ENCODE peak calls at places on chromosomes 11 and 22, in eight cellular contexts. L is thyroid gland; D is naive thymus-derived CD4-positive, alpha-beta T cell; W is left ventricle myocardium inferior; S is neural progenitor cell; Q is uterus; R is right cardiac atrium; A is heart right ventricle. Y is an unnamed sample.

GRCh38 chr11:1531961-1532586 is 40.0 kb downstream of the DUSP8 start:
- DNase-seq in L (no peak), D (no peak), W (peak; percentile 77), S (no peak), Q (no peak), R (peak; percentile 88), A (peak; percentile 72), Y (peak; percentile 52)

GRCh38 chr11:84089072-84090057 is 803.2 kb upstream of the CCDC90B start:
- DNase-seq in L (peak; percentile 49), D (no peak), W (no peak), S (no peak), Q (no peak), R (no peak), A (peak; percentile 10), Y (no peak)

GRCh38 chr11:72719144-72719543 is 33.1 kb downstream of the ARAP1 start:
- DNase-seq in L (no peak), D (no peak), W (peak; percentile 61), S (no peak), Q (no peak), R (peak; percentile 64), A (peak; percentile 65), Y (no peak)

GRCh38 chr11:87454246-87454645 is 416.5 kb downstream of the TMEM135 start:
- DNase-seq in L (no peak), D (no peak), W (no peak), S (no peak), Q (no peak), R (no peak), A (no peak), Y (no peak)

GRCh38 chr11:38006466-38006865 is 1408.4 kb upstream of the RAG2 start:
- DNase-seq in L (no peak), D (no peak), W (no peak), S (no peak), Q (no peak), R (no peak), A (no peak), Y (no peak)

GRCh38 chr11:77154381-77155081 is 26.5 kb downstream of the MYO7A start:
- DNase-seq in L (peak; percentile 78), D (no peak), W (peak; percentile 68), S (no peak), Q (no peak), R (peak; percentile 82), A (peak; percentile 57), Y (no peak)

GRCh38 chr11:77082838-77083552 is 16.2 kb downstream of the CAPN5 start:
- DNase-seq in L (no peak), D (peak; percentile 42), W (peak; percentile 58), S (no peak), Q (no peak), R (peak; percentile 86), A (peak; percentile 62), Y (peak; percentile 46)

GRCh38 chr11:10540915-10541591 is at the start of gene RNF141:
- DNase-seq in L (peak; percentile 97), D (peak; percentile 87), W (peak; percentile 96), S (peak; percentile 98), Q (peak; percentile 93), R (peak; percentile 98), A (peak; percentile 95), Y (peak; percentile 97)

GRCh38 chr22:33757443-33758124 is 162.7 kb downstream of the LARGE1 start:
- DNase-seq in L (no peak), D (no peak), W (no peak), S (peak; percentile 64), Q (peak; percentile 24), R (no peak), A (no peak), Y (peak; percentile 41)

GRCh38 chr11:34636127-34636526 is 15.2 kb downstream of the EHF start:
- DNase-seq in L (no peak), D (no peak), W (no peak), S (no peak), Q (no peak), R (no peak), A (no peak), Y (no peak)

GRCh38 chr11:64206457-64207246 is at the start of gene FERMT3:
- DNase-seq in L (no peak), D (peak; percentile 76), W (peak; percentile 72), S (no peak), Q (peak; percentile 34), R (peak; percentile 88), A (peak; percentile 61), Y (peak; percentile 57)

GRCh38 chr11:45779602-45780001 is 25.3 kb upstream of the SLC35C1 start:
- DNase-seq in L (no peak), D (no peak), W (no peak), S (no peak), Q (no peak), R (no peak), A (no peak), Y (no peak)

GRCh38 chr22:49687786-49688515 is 139.7 kb downstream of the BRD1 start:
- DNase-seq in L (no peak), D (no peak), W (no peak), S (no peak), Q (no peak), R (no peak), A (no peak), Y (peak; percentile 47)

GRCh38 chr11:62443390-62444201 is 24.8 kb downstream of the SCGB1A1 start:
- DNase-seq in L (peak; percentile 44), D (no peak), W (peak; percentile 31), S (no peak), Q (peak; percentile 38), R (peak; percentile 81), A (peak; percentile 26), Y (no peak)

GRCh38 chr11:75463106-75463774 is 30.2 kb upstream of the KLHL35 start:
- DNase-seq in L (no peak), D (no peak), W (no peak), S (no peak), Q (no peak), R (no peak), A (no peak), Y (no peak)

GRCh38 chr11:10076458-10077141 is 217.4 kb downstream of the SBF2 start:
- DNase-seq in L (peak; percentile 85), D (no peak), W (peak; percentile 75), S (peak; percentile 61), Q (no peak), R (peak; percentile 88), A (peak; percentile 54), Y (peak; percentile 21)

GRCh38 chr11:104623518-104623917 is 274.7 kb downstream of the CASP12 start:
- DNase-seq in L (no peak), D (no peak), W (no peak), S (no peak), Q (no peak), R (no peak), A (no peak), Y (no peak)

GRCh38 chr11:18012314-18012905 is 437 bp downstream of the SERGEF start:
- DNase-seq in L (peak; percentile 42), D (peak; percentile 16), W (peak; percentile 15), S (no peak), Q (peak; percentile 26), R (peak; percentile 60), A (peak; percentile 16), Y (no peak)

GRCh38 chr11:93054881-93055280 is 85.4 kb downstream of the MTNR1B start:
- DNase-seq in L (no peak), D (no peak), W (no peak), S (no peak), Q (no peak), R (no peak), A (no peak), Y (no peak)

DNA sequence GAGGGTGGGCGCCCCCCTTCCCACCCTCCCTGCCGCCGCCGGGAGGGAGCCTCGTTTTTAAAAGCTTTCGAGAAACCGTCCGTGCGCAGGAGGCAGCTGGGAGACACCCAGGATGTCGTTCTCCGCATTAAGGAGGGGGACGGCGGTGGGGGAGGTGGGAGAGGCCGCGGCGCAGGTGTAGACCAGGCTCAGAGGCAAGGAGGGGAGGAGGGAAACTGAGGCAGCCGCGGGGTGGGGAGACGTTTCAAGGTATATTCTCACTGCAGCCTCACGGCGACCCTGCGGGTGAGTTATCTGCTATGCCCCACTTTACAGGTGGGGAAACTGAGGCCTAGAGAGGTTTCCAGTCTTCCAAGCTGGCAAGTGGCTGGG is 42.7 kb downstream of the CYTH4 start:
- DNase-seq in L (no peak), D (no peak), W (no peak), S (no peak), Q (no peak), R (no peak), A (no peak), Y (no peak)
- H3K4me3 ChIP-seq in L (no peak overlapping the region), D (no peak overlapping the region), W (no peak overlapping the region), S (peak overlapping the region; percentile 43), Q (no peak overlapping the region), R (no peak overlapping the region), A (no peak overlapping the region), Y (peak overlapping the region; percentile 33)

GRCh38 chr11:120643254-120643653 is 131.7 kb downstream of the GRIK4 start:
- DNase-seq in L (no peak), D (no peak), W (no peak), S (peak; percentile 37), Q (no peak), R (no peak), A (no peak), Y (no peak)

GRCh38 chr11:120648706-120649250 is 137.2 kb downstream of the GRIK4 start:
- DNase-seq in L (no peak), D (no peak), W (no peak), S (no peak), Q (no peak), R (no peak), A (no peak), Y (no peak)

GRCh38 chr11:120647681-120648080 is 136.1 kb downstream of the GRIK4 start:
- DNase-seq in L (no peak), D (no peak), W (no peak), S (no peak), Q (no peak), R (no peak), A (no peak), Y (no peak)

GRCh38 chr11:120645639-120646038 is 134.1 kb downstream of the GRIK4 start:
- DNase-seq in L (no peak), D (no peak), W (no peak), S (peak; percentile 78), Q (no peak), R (no peak), A (no peak), Y (peak; percentile 86)

DNA sequence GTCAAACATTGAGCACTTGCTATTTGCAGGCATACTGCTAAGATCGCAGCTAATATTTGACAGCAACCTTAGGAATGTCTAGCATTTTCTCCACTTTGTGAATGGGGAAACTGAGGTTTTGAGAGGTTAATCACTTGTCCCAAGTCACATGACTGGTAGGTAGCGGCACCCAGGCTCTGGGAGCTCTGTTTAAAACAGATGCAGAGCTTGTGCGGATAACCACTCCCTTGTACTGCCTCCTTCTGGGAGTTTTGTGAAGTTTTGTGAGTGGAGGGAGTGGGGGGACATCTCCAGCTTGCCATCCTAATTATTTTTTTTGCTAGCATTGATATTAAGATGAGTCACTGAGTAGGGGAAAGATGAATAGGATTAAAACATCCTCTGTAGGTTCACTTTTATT is 134.7 kb downstream of the GRIK4 start:
- DNase-seq in L (no peak), D (no peak), W (no peak), S (no peak), Q (no peak), R (no peak), A (no peak), Y (peak; percentile 71)
- H3K27me3 ChIP-seq in L (no peaks in the 10 kb centered on the region), D (no peaks in the 10 kb centered on the region), W (peaks cover 93% of the 10 kb centered on the region), S (peaks cover 100% of the 10 kb centered on the region), Q (no peaks in the 10 kb centered on the region), R (peaks cover 2% of the 10 kb centered on the region), A (peaks cover 64% of the 10 kb centered on the region), Y (peaks cover 87% of the 10 kb centered on the region)

GRCh38 chr11:67613313-67613959 is 6.7 kb downstream of the NDUFV1 start:
- DNase-seq in L (no peak), D (no peak), W (no peak), S (no peak), Q (no peak), R (no peak), A (no peak), Y (no peak)
- H3K4me3 ChIP-seq in L (no peak overlapping the region), D (peak overlapping the region; percentile 60), W (peak overlapping the region; percentile 61), S (no peak overlapping the region), Q (no peak overlapping the region), R (no peak overlapping the region), A (peak overlapping the region; percentile 50), Y (no peak overlapping the region)

GRCh38 chr11:31804439-31805036 is 6.6 kb downstream of the PAX6 start:
- DNase-seq in L (no peak), D (no peak), W (no peak), S (peak; percentile 66), Q (no peak), R (no peak), A (no peak), Y (peak; percentile 72)
- H3K27me3 ChIP-seq in L (peaks cover 94% of the 10 kb centered on the region), D (peaks cover 69% of the 10 kb centered on the region), W (peaks cover 100% of the 10 kb centered on the region), S (peaks cover 100% of the 10 kb centered on the region), Q (peaks cover 100% of the 10 kb centered on the region), R (no peaks in the 10 kb centered on the region), A (peaks cover 100% of the 10 kb centered on the region), Y (peaks cover 100% of the 10 kb centered on the region)

Y was measured in H7.